ENCODE peak calls at places on chromosomes 5 and 9, in nine cellular contexts. C is T-helper 17 cell; N is EL; U is Caki2; D is psoas muscle; V is activated naive CD8-positive, alpha-beta T cell treated with anti-CD3 and anti-CD28 coated beads for 36 hours; Y is cerebellum; F is activated T-helper 1 cell treated with anti-CD3 and anti-CD28 coated beads, Interleukin-12 subunit alpha, Interleukin-12 subunit beta, Interleukin-2, Interleukin-4 antibody, amounts not matched to agents 30 ng/mL and 10 ng/mL and 1 ng/mL, durations not matched to agents 14 hours and 24 hours and 36 hours; T is CD4-positive, alpha-beta memory T cell. B is an unnamed sample.

GRCh38 chr9:137138701-137139467 is at the start of gene GRIN1:
- DNase-seq in C (no peak), N (no peak), U (no peak), D (no peak), V (peak; percentile 54), Y (peak; percentile 77), F (peak; percentile 40), T (peak; percentile 44), B (no peak)

GRCh38 chr9:76586555-76587314 is 127.8 kb downstream of the GCNT1 start:
- DNase-seq in C (no peak), N (no peak), U (no peak), D (no peak), V (no peak), Y (peak; percentile 20), F (no peak), T (no peak), B (no peak)

GRCh38 chr5:86570427-86571083 is 47.2 kb upstream of the COX7C start:
- DNase-seq in C (no peak), N (no peak), U (peak; percentile 26), D (no peak), V (no peak), Y (no peak), F (no peak), T (no peak), B (no peak)

GRCh38 chr9:14238518-14238917 is 75.4 kb downstream of the NFIB start:
- DNase-seq in C (no peak), N (peak; percentile 65), U (peak; percentile 71), D (no peak), V (no peak), Y (no peak), F (no peak), T (no peak), B (no peak)

GRCh38 chr9:34546834-34547827 is 24.3 kb upstream of the ENHO start:
- DNase-seq in C (peak; percentile 22), N (peak; percentile 73), U (peak; percentile 16), D (peak; percentile 63), V (peak; percentile 60), Y (peak; percentile 69), F (no peak), T (peak; percentile 19), B (peak; percentile 10)

GRCh38 chr9:87594218-87594617 is 96.6 kb downstream of the DAPK1 start:
- DNase-seq in C (no peak), N (peak; percentile 77), U (peak; percentile 44), D (no peak), V (no peak), Y (no peak), F (no peak), T (no peak), B (no peak)

GRCh38 chr5:172086312-172086975 is 80.0 kb upstream of the FBXW11 start:
- DNase-seq in C (no peak), N (no peak), U (no peak), D (no peak), V (no peak), Y (no peak), F (no peak), T (no peak), B (no peak)

GRCh38 chr5:77015938-77016569 is 14.2 kb upstream of the AGGF1 start:
- DNase-seq in C (no peak), N (peak; percentile 62), U (peak; percentile 40), D (no peak), V (no peak), Y (no peak), F (no peak), T (no peak), B (peak; percentile 23)

GRCh38 chr5:56481147-56481997 is 248.2 kb upstream of the ANKRD55 start:
- DNase-seq in C (peak; percentile 39), N (peak; percentile 55), U (peak; percentile 33), D (peak; percentile 33), V (peak; percentile 15), Y (peak; percentile 56), F (peak; percentile 9), T (peak; percentile 49), B (no peak)

GRCh38 chr9:137466041-137466799 is 7.1 kb upstream of the NSMF start:
- DNase-seq in C (no peak), N (no peak), U (no peak), D (no peak), V (no peak), Y (no peak), F (no peak), T (no peak), B (no peak)

GRCh38 chr5:171832775-171833174 is 47.2 kb downstream of the SMIM23 start:
- DNase-seq in C (no peak), N (no peak), U (no peak), D (no peak), V (no peak), Y (no peak), F (no peak), T (no peak), B (no peak)

GRCh38 chr5:100834519-100834918 is 68.6 kb downstream of the ST8SIA4 start:
- DNase-seq in C (no peak), N (no peak), U (no peak), D (no peak), V (no peak), Y (no peak), F (no peak), T (no peak), B (no peak)

GRCh38 chr5:171701138-171701537 is 84.5 kb upstream of the SMIM23 start:
- DNase-seq in C (no peak), N (no peak), U (no peak), D (no peak), V (no peak), Y (no peak), F (no peak), T (no peak), B (no peak)

GRCh38 chr5:173230741-173231380 is 4.1 kb downstream of the NKX2-5 start:
- DNase-seq in C (no peak), N (no peak), U (no peak), D (no peak), V (no peak), Y (no peak), F (no peak), T (no peak), B (no peak)

GRCh38 chr5:68277427-68277826 is 61.9 kb downstream of the PIK3R1 start:
- DNase-seq in C (no peak), N (peak; percentile 81), U (no peak), D (no peak), V (no peak), Y (no peak), F (no peak), T (no peak), B (no peak)

GRCh38 chr9:35406183-35406959 is 83.5 kb upstream of the RUSC2 start:
- DNase-seq in C (no peak), N (no peak), U (no peak), D (peak; percentile 23), V (peak; percentile 52), Y (no peak), F (peak; percentile 5), T (peak; percentile 12), B (no peak)

GRCh38 chr5:11038772-11039171 is 277.7 kb upstream of the DAP start:
- DNase-seq in C (no peak), N (no peak), U (no peak), D (no peak), V (no peak), Y (no peak), F (no peak), T (no peak), B (no peak)

GRCh38 chr5:96091874-96092273 is 130.2 kb upstream of the ELL2 start:
- DNase-seq in C (no peak), N (no peak), U (no peak), D (no peak), V (no peak), Y (no peak), F (no peak), T (no peak), B (no peak)

GRCh38 chr5:137466888-137467287 is 32.2 kb downstream of the SPOCK1 start:
- DNase-seq in C (no peak), N (no peak), U (no peak), D (peak; percentile 31), V (no peak), Y (peak; percentile 58), F (no peak), T (no peak), B (no peak)

GRCh38 chr9:78904686-78905085 is 607.8 kb downstream of the PSAT1 start:
- DNase-seq in C (no peak), N (no peak), U (no peak), D (no peak), V (no peak), Y (no peak), F (no peak), T (no peak), B (no peak)

GRCh38 chr5:150217874-150218692 is 28.2 kb downstream of the SLC6A7 start:
- DNase-seq in C (peak; percentile 72), N (peak; percentile 83), U (peak; percentile 58), D (peak; percentile 85), V (peak; percentile 80), Y (peak; percentile 86), F (peak; percentile 67), T (peak; percentile 73), B (peak; percentile 69)

GRCh38 chr5:77850536-77851228 is 74.5 kb upstream of the TBCA start:
- DNase-seq in C (no peak), N (no peak), U (peak; percentile 8), D (no peak), V (no peak), Y (no peak), F (no peak), T (no peak), B (no peak)

GRCh38 chr9:105361873-105362272 is 86.0 kb upstream of the FSD1L start:
- DNase-seq in C (no peak), N (no peak), U (no peak), D (no peak), V (no peak), Y (no peak), F (no peak), T (no peak), B (no peak)

GRCh38 chr5:68141494-68141893 is 74.1 kb upstream of the PIK3R1 start:
- DNase-seq in C (no peak), N (peak; percentile 64), U (peak; percentile 19), D (no peak), V (no peak), Y (no peak), F (no peak), T (peak; percentile 30), B (no peak)

GRCh38 chr9:37902804-37903580 is 935 bp downstream of the SLC25A51 start:
- DNase-seq in C (no peak), N (peak; percentile 48), U (no peak), D (no peak), V (no peak), Y (no peak), F (no peak), T (no peak), B (no peak)

GRCh38 chr9:89410709-89411111 is 87.2 kb downstream of the SEMA4D start:
- DNase-seq in C (no peak), N (peak; percentile 25), U (no peak), D (no peak), V (peak; percentile 59), Y (no peak), F (peak; percentile 47), T (peak; percentile 30), B (no peak)

GRCh38 chr5:175457466-175457865 is 13.5 kb upstream of the DRD1 start:
- DNase-seq in C (no peak), N (peak; percentile 5), U (peak; percentile 57), D (no peak), V (no peak), Y (no peak), F (no peak), T (no peak), B (no peak)

GRCh38 chr5:27315541-27316282 is 277.3 kb upstream of the CDH9 start:
- DNase-seq in C (no peak), N (peak; percentile 23), U (no peak), D (no peak), V (no peak), Y (no peak), F (no peak), T (no peak), B (peak; percentile 18)

GRCh38 chr9:85536076-85536475 is 205.7 kb downstream of the AGTPBP1 start:
- DNase-seq in C (no peak), N (peak; percentile 59), U (no peak), D (no peak), V (no peak), Y (no peak), F (no peak), T (no peak), B (no peak)

GRCh38 chr5:179123491-179124328 is 63.5 kb downstream of the ZNF354C start:
- DNase-seq in C (no peak), N (no peak), U (no peak), D (no peak), V (no peak), Y (no peak), F (no peak), T (no peak), B (no peak)

GRCh38 chr9:34334337-34334824 is 5.0 kb downstream of the NUDT2 start:
- DNase-seq in C (no peak), N (no peak), U (no peak), D (no peak), V (no peak), Y (peak; percentile 48), F (no peak), T (no peak), B (no peak)

B was measured in AG04450.